ENCODE peak calls at places on chromosomes 13 and 19, in ten cellular contexts. One of them, this sample, is unnamed.

GRCh38 chr13:48192536-48192935 is 40.5 kb upstream of the ITM2B start:
- DNase-seq in MM.1S: no peak
- DNase-seq in stimulated activated CD4-positive, alpha-beta T cell treated with anti-CD3 and anti-CD28 coated beads, Interleukin-4, amount 100 ng/mL, for 1 hour: no peak
- DNase-seq in GM04503: no peak
- DNase-seq in RWPE1: no peak
- DNase-seq in AG10803: no peak
- DNase-seq in aorta: no peak
- DNase-seq in ELF-1: no peak
- DNase-seq in T-helper 1 cell: no peak
- DNase-seq in heart right ventricle: no peak
- DNase-seq in this sample: no peak

GRCh38 chr19:40190891-40191835 is at the start of gene MAP3K10:
- DNase-seq in MM.1S: peak
- DNase-seq in stimulated activated CD4-positive, alpha-beta T cell treated with anti-CD3 and anti-CD28 coated beads, Interleukin-4, amount 100 ng/mL, for 1 hour: peak
- DNase-seq in GM04503: peak
- DNase-seq in RWPE1: peak
- DNase-seq in AG10803: peak
- DNase-seq in aorta: peak
- DNase-seq in ELF-1: peak
- DNase-seq in T-helper 1 cell: peak
- DNase-seq in heart right ventricle: peak
- DNase-seq in this sample: peak

GRCh38 chr13:110425444-110425780 is 118.3 kb downstream of the COL4A2 start:
- DNase-seq in MM.1S: no peak
- DNase-seq in stimulated activated CD4-positive, alpha-beta T cell treated with anti-CD3 and anti-CD28 coated beads, Interleukin-4, amount 100 ng/mL, for 1 hour: no peak
- DNase-seq in GM04503: no peak
- DNase-seq in RWPE1: no peak
- DNase-seq in AG10803: no peak
- DNase-seq in aorta: no peak
- DNase-seq in ELF-1: no peak
- DNase-seq in T-helper 1 cell: no peak
- DNase-seq in heart right ventricle: no peak
- DNase-seq in this sample: no peak

GRCh38 chr13:103100795-103101194 is 34.6 kb upstream of the SLC10A2 start:
- DNase-seq in MM.1S: no peak
- DNase-seq in stimulated activated CD4-positive, alpha-beta T cell treated with anti-CD3 and anti-CD28 coated beads, Interleukin-4, amount 100 ng/mL, for 1 hour: no peak
- DNase-seq in GM04503: no peak
- DNase-seq in RWPE1: peak
- DNase-seq in AG10803: no peak
- DNase-seq in aorta: no peak
- DNase-seq in ELF-1: no peak
- DNase-seq in T-helper 1 cell: no peak
- DNase-seq in heart right ventricle: no peak
- DNase-seq in this sample: no peak

GRCh38 chr13:23866420-23867026 is 22.7 kb downstream of the MIPEP start:
- DNase-seq in MM.1S: no peak
- DNase-seq in stimulated activated CD4-positive, alpha-beta T cell treated with anti-CD3 and anti-CD28 coated beads, Interleukin-4, amount 100 ng/mL, for 1 hour: no peak
- DNase-seq in GM04503: no peak
- DNase-seq in RWPE1: no peak
- DNase-seq in AG10803: no peak
- DNase-seq in aorta: no peak
- DNase-seq in ELF-1: peak
- DNase-seq in T-helper 1 cell: no peak
- DNase-seq in heart right ventricle: no peak
- DNase-seq in this sample: no peak

GRCh38 chr19:3095375-3096191 is 1.4 kb downstream of the GNA11 start:
- DNase-seq in MM.1S: no peak
- DNase-seq in stimulated activated CD4-positive, alpha-beta T cell treated with anti-CD3 and anti-CD28 coated beads, Interleukin-4, amount 100 ng/mL, for 1 hour: peak
- DNase-seq in GM04503: no peak
- DNase-seq in RWPE1: peak
- DNase-seq in AG10803: no peak
- DNase-seq in aorta: peak
- DNase-seq in ELF-1: peak
- DNase-seq in T-helper 1 cell: peak
- DNase-seq in heart right ventricle: peak
- DNase-seq in this sample: no peak

GRCh38 chr13:113000575-113000974 is 31.6 kb downstream of the MCF2L start:
- DNase-seq in MM.1S: no peak
- DNase-seq in stimulated activated CD4-positive, alpha-beta T cell treated with anti-CD3 and anti-CD28 coated beads, Interleukin-4, amount 100 ng/mL, for 1 hour: no peak
- DNase-seq in GM04503: no peak
- DNase-seq in RWPE1: no peak
- DNase-seq in AG10803: no peak
- DNase-seq in aorta: no peak
- DNase-seq in ELF-1: no peak
- DNase-seq in T-helper 1 cell: no peak
- DNase-seq in heart right ventricle: no peak
- DNase-seq in this sample: no peak

GRCh38 chr13:27662738-27663470 is 41.2 kb downstream of the POLR1D start:
- DNase-seq in MM.1S: no peak
- DNase-seq in stimulated activated CD4-positive, alpha-beta T cell treated with anti-CD3 and anti-CD28 coated beads, Interleukin-4, amount 100 ng/mL, for 1 hour: no peak
- DNase-seq in GM04503: no peak
- DNase-seq in RWPE1: no peak
- DNase-seq in AG10803: no peak
- DNase-seq in aorta: no peak
- DNase-seq in ELF-1: no peak
- DNase-seq in T-helper 1 cell: no peak
- DNase-seq in heart right ventricle: no peak
- DNase-seq in this sample: no peak

This sample was measured in psoas muscle.